ENCODE peak calls at places on chromosomes 2 and 18, in nine cellular contexts. E is stimulated activated CD4-positive, alpha-beta T cell treated with anti-CD3 and anti-CD28 coated beads, Interleukin-12 subunit alpha, Interleukin-12 subunit beta, amount 100 ng/mL, for 4 hours; W is amniotic stem cell; T is foreskin fibroblast; Z is T-helper 9 cell; A is GM04504; I is ACHN; C is neuronal stem cell; F is A172. O is an unnamed sample.

GRCh38 chr2:3536682-3537632 is 17.6 kb upstream of the ADI1 start:
- DNase-seq in F (peak), I (peak), W (peak), C (no peak), A (no peak), E (no peak), Z (no peak), T (peak), O (peak)

GRCh38 chr2:68736086-68736485 is 1.5 kb downstream of the ARHGAP25 start:
- DNase-seq in T (no peak), I (no peak), A (no peak), C (no peak), E (no peak), W (no peak), Z (no peak), F (no peak), O (no peak)

GRCh38 chr18:70513502-70514171 is 224.8 kb downstream of the SOCS6 start:
- DNase-seq in I (no peak), F (no peak), Z (no peak), E (no peak), T (no peak), W (no peak), A (no peak), C (no peak), O (no peak)

GRCh38 chr2:238370482-238371372 is 50.4 kb downstream of the TRAF3IP1 start:
- DNase-seq in C (peak), A (peak), E (peak), T (peak), W (peak), I (peak), Z (peak), F (peak), O (no peak)

GRCh38 chr2:171482877-171483276 is 39.4 kb upstream of the CYBRD1 start:
- DNase-seq in E (no peak), T (no peak), Z (no peak), A (peak), W (no peak), I (peak), F (peak), C (peak), O (no peak)

GRCh38 chr2:165015052-165015642 is 59.8 kb upstream of the SLC38A11 start:
- DNase-seq in T (peak), W (peak), E (peak), C (peak), Z (peak), I (peak), A (peak), F (peak), O (no peak)

GRCh38 chr2:21970971-21971370 is 847.2 kb downstream of the TDRD15 start:
- DNase-seq in F (no peak), A (no peak), E (no peak), W (no peak), Z (no peak), C (no peak), I (no peak), T (no peak), O (no peak)

GRCh38 chr2:2524340-2524941 is 193.4 kb upstream of the MYT1L start:
- DNase-seq in E (no peak), F (no peak), T (no peak), W (no peak), C (no peak), I (no peak), A (no peak), Z (no peak), O (no peak)

GRCh38 chr2:19073522-19073921 is 284.9 kb downstream of the OSR1 start:
- DNase-seq in F (peak), T (peak), I (peak), W (peak), C (no peak), A (no peak), E (no peak), Z (no peak), O (peak)

GRCh38 chr2:104860141-104860790 is 6.4 kb downstream of the POU3F3 start:
- DNase-seq in C (no peak), I (peak), T (no peak), E (no peak), Z (no peak), W (no peak), F (no peak), A (no peak), O (no peak)

GRCh38 chr2:169038338-169038757 is 7.2 kb upstream of the ABCB11 start:
- DNase-seq in C (no peak), W (no peak), I (no peak), E (no peak), Z (no peak), A (no peak), F (peak), T (peak), O (peak)

GRCh38 chr18:31656754-31657153 is 27.6 kb downstream of the B4GALT6 start:
- DNase-seq in F (no peak), E (no peak), I (no peak), C (no peak), W (no peak), A (no peak), Z (no peak), T (no peak), O (no peak)